ENCODE peak calls at places on chromosome 7, in five cellular contexts. One of them, this sample, is unnamed.

GRCh38 chr7:154792436-154793055 is 210.4 kb downstream of the PAXIP1 start:
- DNase-seq in H1: no peak
- DNase-seq in esophagus squamous epithelium: no peak
- DNase-seq in IMR-90: no peak
- DNase-seq in suprapubic skin: no peak
- DNase-seq in this sample: no peak

GRCh38 chr7:54908760-54909438 is 109.9 kb upstream of the EGFR start:
- DNase-seq in H1: no peak
- DNase-seq in esophagus squamous epithelium: no peak
- DNase-seq in IMR-90: peak; percentile 26
- DNase-seq in suprapubic skin: no peak
- DNase-seq in this sample: no peak

GRCh38 chr7:111951027-111951426 is 255.2 kb downstream of the DOCK4 start:
- DNase-seq in H1: no peak
- DNase-seq in esophagus squamous epithelium: no peak
- DNase-seq in IMR-90: no peak
- DNase-seq in suprapubic skin: no peak
- DNase-seq in this sample: no peak

GRCh38 chr7:70356975-70357374 is 758.7 kb downstream of the AUTS2 start:
- DNase-seq in H1: no peak
- DNase-seq in esophagus squamous epithelium: no peak
- DNase-seq in IMR-90: no peak
- DNase-seq in suprapubic skin: no peak
- DNase-seq in this sample: no peak

GRCh38 chr7:158655931-158656441 is 48.6 kb downstream of the NCAPG2 start:
- DNase-seq in H1: no peak
- DNase-seq in esophagus squamous epithelium: no peak
- DNase-seq in IMR-90: no peak
- DNase-seq in suprapubic skin: no peak
- DNase-seq in this sample: no peak

GRCh38 chr7:30028749-30029635 is 780 bp downstream of the PLEKHA8 start:
- DNase-seq in H1: no peak
- DNase-seq in esophagus squamous epithelium: no peak
- DNase-seq in IMR-90: peak; percentile 19
- DNase-seq in suprapubic skin: peak; percentile 82
- DNase-seq in this sample: no peak

GRCh38 chr7:28711096-28711495 is 247.0 kb downstream of the TRIL start:
- DNase-seq in H1: no peak
- DNase-seq in esophagus squamous epithelium: no peak
- DNase-seq in IMR-90: no peak
- DNase-seq in suprapubic skin: no peak
- DNase-seq in this sample: no peak

GRCh38 chr7:33550363-33550762 is 355.0 kb upstream of the BMPER start:
- DNase-seq in H1: no peak
- DNase-seq in esophagus squamous epithelium: no peak
- DNase-seq in IMR-90: no peak
- DNase-seq in suprapubic skin: no peak
- DNase-seq in this sample: no peak

GRCh38 chr7:101165075-101165957 is at the start of gene VGF:
- DNase-seq in H1: peak; percentile 93
- DNase-seq in esophagus squamous epithelium: peak; percentile 68
- DNase-seq in IMR-90: peak; percentile 92
- DNase-seq in suprapubic skin: peak; percentile 92
- DNase-seq in this sample: peak; percentile 96

GRCh38 chr7:31059551-31059950 is 7.4 kb downstream of the ADCYAP1R1 start:
- DNase-seq in H1: peak; percentile 41
- DNase-seq in esophagus squamous epithelium: no peak
- DNase-seq in IMR-90: no peak
- DNase-seq in suprapubic skin: no peak
- DNase-seq in this sample: no peak
- TF ChIP-seq CTCF in H1: peak; percentile 79
- TF ChIP-seq CTCF in esophagus squamous epithelium: no peak
- TF ChIP-seq CTCF in IMR-90: no peak
- TF ChIP-seq CTCF in suprapubic skin: no peak
- TF ChIP-seq CTCF in this sample: no peak

GRCh38 chr7:44798649-44799275 is 2.3 kb downstream of the PPIA start:
- DNase-seq in H1: no peak
- DNase-seq in esophagus squamous epithelium: no peak
- DNase-seq in IMR-90: no peak
- DNase-seq in suprapubic skin: no peak
- DNase-seq in this sample: no peak

GRCh38 chr7:44796034-44796503 is 412 bp upstream of the PPIA start:
- DNase-seq in H1: peak; percentile 23
- DNase-seq in esophagus squamous epithelium: no peak
- DNase-seq in IMR-90: peak; percentile 36
- DNase-seq in suprapubic skin: no peak
- DNase-seq in this sample: no peak

GRCh38 chr7:44799939-44800338 is 3.5 kb downstream of the PPIA start:
- DNase-seq in H1: no peak
- DNase-seq in esophagus squamous epithelium: no peak
- DNase-seq in IMR-90: no peak
- DNase-seq in suprapubic skin: no peak
- DNase-seq in this sample: no peak

GRCh38 chr7:44796504-44797328 is at the start of gene PPIA:
- DNase-seq in H1: peak; percentile 94
- DNase-seq in esophagus squamous epithelium: peak; percentile 87
- DNase-seq in IMR-90: peak; percentile 98
- DNase-seq in suprapubic skin: peak; percentile 99
- DNase-seq in this sample: peak; percentile 100

DNA sequence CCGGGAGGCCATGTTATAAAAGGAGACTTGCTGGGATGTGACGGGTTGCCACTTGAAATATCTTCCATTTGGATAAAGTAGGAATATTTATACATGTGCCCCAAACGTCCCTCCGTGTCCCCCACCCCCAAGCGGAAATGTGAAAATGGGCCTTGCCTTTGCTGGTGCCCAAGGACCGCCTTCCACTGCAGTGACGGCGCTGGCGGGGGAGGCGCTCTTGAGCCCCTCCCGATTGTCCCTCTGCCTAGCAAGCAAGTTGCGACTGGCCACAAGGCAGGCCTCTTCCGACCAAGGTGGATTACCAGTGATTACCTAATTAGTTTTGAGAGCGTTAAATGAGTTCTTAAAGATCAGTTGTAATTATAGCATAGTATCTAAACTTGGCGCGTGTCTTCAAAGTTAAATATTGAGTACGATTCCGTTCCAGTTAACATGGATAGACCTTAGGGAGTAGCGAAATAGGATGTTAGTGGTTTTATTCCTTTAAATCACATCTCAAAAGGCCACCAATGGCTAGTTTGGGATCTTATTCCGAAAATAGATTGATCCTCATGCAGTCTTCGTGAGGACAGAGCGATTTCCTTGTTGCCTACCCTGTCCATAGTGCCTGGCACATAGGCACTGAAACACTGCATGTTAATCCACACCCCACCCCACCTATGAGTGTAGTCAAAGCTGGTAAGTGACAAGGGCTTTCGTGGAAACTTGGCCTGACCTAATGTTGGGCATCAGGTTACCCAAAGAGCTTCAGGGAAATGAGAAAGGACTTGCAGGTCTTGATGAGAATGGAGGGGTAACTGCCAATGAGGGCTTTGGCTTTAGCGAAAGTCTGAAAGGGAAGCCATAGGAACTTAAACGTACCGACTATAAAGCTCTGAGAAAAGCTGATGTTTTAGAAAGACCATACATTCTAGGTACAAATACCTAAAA is 1.1 kb downstream of the PPIA start:
- DNase-seq in H1: peak; percentile 58
- DNase-seq in esophagus squamous epithelium: peak; percentile 44
- DNase-seq in IMR-90: peak; percentile 84
- DNase-seq in suprapubic skin: peak; percentile 95
- DNase-seq in this sample: peak; percentile 98
- TF ChIP-seq POLR2A in H1: peak; percentile 79
- TF ChIP-seq POLR2A in esophagus squamous epithelium: no peak
- TF ChIP-seq POLR2A in IMR-90: peak; percentile 77
- TF ChIP-seq POLR2A in suprapubic skin: peak; percentile 3
- TF ChIP-seq POLR2A in this sample: no peak

DNA sequence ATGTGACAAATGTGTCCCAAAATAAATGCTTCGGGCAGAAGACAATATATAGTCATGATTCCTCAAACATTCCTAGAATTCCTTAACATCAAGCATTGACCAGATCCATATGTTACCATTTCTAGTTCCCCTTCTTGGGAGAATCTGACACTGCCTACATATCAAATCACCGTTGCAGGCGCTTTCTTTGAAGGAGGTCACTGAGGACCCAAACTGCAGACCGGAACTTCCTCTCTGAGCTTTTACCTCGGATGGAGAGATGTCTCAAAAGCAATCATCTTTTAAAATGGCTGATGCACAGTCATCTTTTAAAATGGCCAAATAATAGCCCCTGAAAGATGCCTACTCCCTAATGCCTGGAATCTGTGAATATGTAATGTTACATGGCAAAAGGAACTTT is 323.6 kb downstream of the PHF14 start:
- DNase-seq in H1: no peak
- DNase-seq in esophagus squamous epithelium: no peak
- DNase-seq in IMR-90: no peak
- DNase-seq in suprapubic skin: no peak
- DNase-seq in this sample: no peak
- TF ChIP-seq CTCF in H1: no peak
- TF ChIP-seq CTCF in esophagus squamous epithelium: no peak
- TF ChIP-seq CTCF in IMR-90: no peak
- TF ChIP-seq CTCF in suprapubic skin: no peak
- TF ChIP-seq CTCF in this sample: no peak

GRCh38 chr7:127650842-127651555 is 995 bp upstream of the SND1 start:
- DNase-seq in H1: no peak
- DNase-seq in esophagus squamous epithelium: no peak
- DNase-seq in IMR-90: peak; percentile 39
- DNase-seq in suprapubic skin: no peak
- DNase-seq in this sample: no peak
- TF ChIP-seq POLR2A in H1: peak; percentile 70
- TF ChIP-seq POLR2A in esophagus squamous epithelium: no peak
- TF ChIP-seq POLR2A in IMR-90: no peak
- TF ChIP-seq POLR2A in suprapubic skin: no peak
- TF ChIP-seq POLR2A in this sample: no peak

GRCh38 chr7:105387621-105388372 is 924 bp downstream of the SRPK2 start:
- DNase-seq in H1: no peak
- DNase-seq in esophagus squamous epithelium: no peak
- DNase-seq in IMR-90: peak; percentile 28
- DNase-seq in suprapubic skin: peak; percentile 86
- DNase-seq in this sample: peak; percentile 88
- TF ChIP-seq CTCF in H1: no peak
- TF ChIP-seq CTCF in esophagus squamous epithelium: no peak
- TF ChIP-seq CTCF in IMR-90: no peak
- TF ChIP-seq CTCF in suprapubic skin: no peak
- TF ChIP-seq CTCF in this sample: no peak

GRCh38 chr7:150514748-150515222 is at the start of gene GIMAP7:
- DNase-seq in H1: no peak
- DNase-seq in esophagus squamous epithelium: no peak
- DNase-seq in IMR-90: no peak
- DNase-seq in suprapubic skin: no peak
- DNase-seq in this sample: no peak
- TF ChIP-seq POLR2A in H1: no peak
- TF ChIP-seq POLR2A in esophagus squamous epithelium: peak; percentile 43
- TF ChIP-seq POLR2A in IMR-90: no peak
- TF ChIP-seq POLR2A in suprapubic skin: no peak
- TF ChIP-seq POLR2A in this sample: peak; percentile 21

DNA sequence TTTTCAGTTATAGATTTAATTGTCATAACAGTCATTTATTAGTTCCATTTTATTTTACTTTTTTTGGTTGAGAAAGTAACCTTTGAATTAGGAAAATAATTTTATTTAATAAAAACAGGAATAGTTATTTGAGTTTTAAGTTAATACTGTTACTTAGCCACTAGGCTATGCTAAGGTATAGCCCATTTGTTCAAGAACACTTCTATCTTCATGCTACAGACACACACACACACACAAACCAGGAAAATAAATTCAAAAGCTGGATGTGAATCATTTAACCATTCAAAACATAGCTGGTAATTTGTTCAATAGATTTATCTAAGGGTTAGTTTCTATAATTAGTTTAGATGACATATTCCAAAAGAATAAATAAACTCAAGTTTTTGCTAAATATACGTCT is 148.4 kb downstream of the RNF133 start:
- DNase-seq in H1: no peak
- DNase-seq in esophagus squamous epithelium: no peak
- DNase-seq in IMR-90: no peak
- DNase-seq in suprapubic skin: no peak
- DNase-seq in this sample: no peak
- TF ChIP-seq CTCF in H1: peak; percentile 25
- TF ChIP-seq CTCF in esophagus squamous epithelium: no peak
- TF ChIP-seq CTCF in IMR-90: no peak
- TF ChIP-seq CTCF in suprapubic skin: no peak
- TF ChIP-seq CTCF in this sample: no peak